ENCODE peak calls at places on chromosome 13, in four cellular contexts. One of them, this sample, is unnamed.

GRCh38 chr13:41565221-41565620 is 107.9 kb downstream of the RGCC start:
- DNase-seq in A549: no peak
- DNase-seq in GM12878: no peak
- DNase-seq in HepG2: peak
- DNase-seq in this sample: no peak

GRCh38 chr13:30388401-30389283 is 33.7 kb upstream of the UBE2L5 start:
- DNase-seq in A549: no peak
- DNase-seq in GM12878: no peak
- DNase-seq in HepG2: no peak
- DNase-seq in this sample: no peak

GRCh38 chr13:26923824-26924605 is 163.4 kb upstream of the GPR12 start:
- DNase-seq in A549: no peak
- DNase-seq in GM12878: no peak
- DNase-seq in HepG2: no peak
- DNase-seq in this sample: no peak

GRCh38 chr13:29756506-29756905 is 93.9 kb downstream of the UBL3 start:
- DNase-seq in A549: no peak
- DNase-seq in GM12878: no peak
- DNase-seq in HepG2: no peak
- DNase-seq in this sample: no peak

GRCh38 chr13:90413548-90413947 is 933.9 kb upstream of the MIR17HG start:
- DNase-seq in A549: no peak
- DNase-seq in GM12878: no peak
- DNase-seq in HepG2: no peak
- DNase-seq in this sample: no peak

GRCh38 chr13:31209172-31209818 is 9.5 kb downstream of the B3GLCT start:
- DNase-seq in A549: no peak
- DNase-seq in GM12878: no peak
- DNase-seq in HepG2: no peak
- DNase-seq in this sample: peak

GRCh38 chr13:26377038-26377437 is 123.1 kb downstream of the CDK8 start:
- DNase-seq in A549: peak
- DNase-seq in GM12878: no peak
- DNase-seq in HepG2: peak
- DNase-seq in this sample: peak

GRCh38 chr13:62678039-62678438 is 1262.4 kb upstream of the PCDH20 start:
- DNase-seq in A549: no peak
- DNase-seq in GM12878: no peak
- DNase-seq in HepG2: no peak
- DNase-seq in this sample: no peak

GRCh38 chr13:79385694-79386093 is 20.4 kb downstream of the RBM26 start:
- DNase-seq in A549: no peak
- DNase-seq in GM12878: peak
- DNase-seq in HepG2: no peak
- DNase-seq in this sample: no peak

GRCh38 chr13:106375085-106375484 is 160.4 kb downstream of the EFNB2 start:
- DNase-seq in A549: no peak
- DNase-seq in GM12878: no peak
- DNase-seq in HepG2: no peak
- DNase-seq in this sample: no peak
- TF ChIP-seq PBX3 in A549: no peak
- TF ChIP-seq PBX3 in GM12878: no peak
- TF ChIP-seq PBX3 in HepG2: no peak
- TF ChIP-seq PBX3 in this sample: no peak

GRCh38 chr13:46679369-46680180 is 117.4 kb downstream of the ESD start:
- DNase-seq in A549: no peak
- DNase-seq in GM12878: peak
- DNase-seq in HepG2: peak
- DNase-seq in this sample: peak
- TF ChIP-seq PBX3 in A549: no peak
- TF ChIP-seq PBX3 in GM12878: no peak
- TF ChIP-seq PBX3 in HepG2: no peak
- TF ChIP-seq PBX3 in this sample: no peak

GRCh38 chr13:72570019-72570418 is 157.4 kb downstream of the MZT1 start:
- DNase-seq in A549: no peak
- DNase-seq in GM12878: no peak
- DNase-seq in HepG2: no peak
- DNase-seq in this sample: no peak

GRCh38 chr13:72567566-72567965 is 159.9 kb downstream of the MZT1 start:
- DNase-seq in A549: no peak
- DNase-seq in GM12878: no peak
- DNase-seq in HepG2: no peak
- DNase-seq in this sample: no peak

GRCh38 chr13:72561791-72562190 is 165.6 kb downstream of the MZT1 start:
- DNase-seq in A549: no peak
- DNase-seq in GM12878: no peak
- DNase-seq in HepG2: no peak
- DNase-seq in this sample: peak

GRCh38 chr13:72562686-72563085 is 164.7 kb downstream of the MZT1 start:
- DNase-seq in A549: no peak
- DNase-seq in GM12878: no peak
- DNase-seq in HepG2: no peak
- DNase-seq in this sample: no peak

GRCh38 chr13:72565893-72566292 is 161.5 kb downstream of the MZT1 start:
- DNase-seq in A549: no peak
- DNase-seq in GM12878: no peak
- DNase-seq in HepG2: peak
- DNase-seq in this sample: peak
- TF ChIP-seq PBX3 in A549: no peak
- TF ChIP-seq PBX3 in GM12878: no peak
- TF ChIP-seq PBX3 in HepG2: no peak
- TF ChIP-seq PBX3 in this sample: no peak

GRCh38 chr13:51715613-51716012 is 88.3 kb downstream of the DHRS12 start:
- DNase-seq in A549: no peak
- DNase-seq in GM12878: no peak
- DNase-seq in HepG2: no peak
- DNase-seq in this sample: no peak

GRCh38 chr13:51717786-51718398 is 86.1 kb downstream of the DHRS12 start:
- DNase-seq in A549: no peak
- DNase-seq in GM12878: no peak
- DNase-seq in HepG2: no peak
- DNase-seq in this sample: no peak

GRCh38 chr13:51713807-51714206 is 90.2 kb downstream of the DHRS12 start:
- DNase-seq in A549: no peak
- DNase-seq in GM12878: no peak
- DNase-seq in HepG2: no peak
- DNase-seq in this sample: no peak

DNA sequence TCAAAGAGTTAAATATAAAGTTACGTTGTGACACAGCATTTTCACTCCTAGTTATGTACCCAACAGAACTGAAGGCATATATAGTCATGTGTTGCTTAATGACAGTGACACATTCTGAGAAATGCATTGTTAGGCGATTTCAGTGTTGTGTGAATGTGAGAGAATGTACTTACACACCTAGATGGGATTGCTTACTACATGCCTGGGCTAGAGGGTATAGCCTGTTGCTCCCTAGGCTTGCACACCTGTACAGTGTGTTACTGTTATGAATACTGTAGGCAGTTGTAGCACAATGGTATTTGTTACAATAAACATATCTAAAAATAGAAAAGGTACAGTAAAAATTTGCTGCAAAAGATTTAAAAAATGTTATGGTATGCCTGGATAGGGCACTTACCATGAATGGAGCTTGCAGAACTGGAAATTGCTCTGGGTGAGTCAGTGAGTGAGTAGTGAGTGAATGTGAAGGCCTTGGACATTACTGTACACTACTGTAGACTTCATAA is 89.2 kb downstream of the DHRS12 start:
- DNase-seq in A549: no peak
- DNase-seq in GM12878: peak
- DNase-seq in HepG2: no peak
- DNase-seq in this sample: no peak
- TF ChIP-seq PBX3 in A549: no peak
- TF ChIP-seq PBX3 in GM12878: no peak
- TF ChIP-seq PBX3 in HepG2: no peak
- TF ChIP-seq PBX3 in this sample: no peak

GRCh38 chr13:94999871-95000270 is 287.5 kb upstream of the SOX21 start:
- DNase-seq in A549: no peak
- DNase-seq in GM12878: no peak
- DNase-seq in HepG2: no peak
- DNase-seq in this sample: no peak

GRCh38 chr13:95005300-95005699 is 293.0 kb upstream of the SOX21 start:
- DNase-seq in A549: no peak
- DNase-seq in GM12878: no peak
- DNase-seq in HepG2: no peak
- DNase-seq in this sample: no peak

GRCh38 chr13:95007322-95007721 is 293.9 kb downstream of the ABCC4 start:
- DNase-seq in A549: no peak
- DNase-seq in GM12878: no peak
- DNase-seq in HepG2: no peak
- DNase-seq in this sample: no peak

GRCh38 chr13:95002126-95002525 is 289.8 kb upstream of the SOX21 start:
- DNase-seq in A549: no peak
- DNase-seq in GM12878: no peak
- DNase-seq in HepG2: peak
- DNase-seq in this sample: no peak

GRCh38 chr13:95002968-95003813 is 290.8 kb upstream of the SOX21 start:
- DNase-seq in A549: no peak
- DNase-seq in GM12878: no peak
- DNase-seq in HepG2: no peak
- DNase-seq in this sample: peak
- TF ChIP-seq PBX3 in A549: no peak
- TF ChIP-seq PBX3 in GM12878: no peak
- TF ChIP-seq PBX3 in HepG2: no peak
- TF ChIP-seq PBX3 in this sample: no peak

DNA sequence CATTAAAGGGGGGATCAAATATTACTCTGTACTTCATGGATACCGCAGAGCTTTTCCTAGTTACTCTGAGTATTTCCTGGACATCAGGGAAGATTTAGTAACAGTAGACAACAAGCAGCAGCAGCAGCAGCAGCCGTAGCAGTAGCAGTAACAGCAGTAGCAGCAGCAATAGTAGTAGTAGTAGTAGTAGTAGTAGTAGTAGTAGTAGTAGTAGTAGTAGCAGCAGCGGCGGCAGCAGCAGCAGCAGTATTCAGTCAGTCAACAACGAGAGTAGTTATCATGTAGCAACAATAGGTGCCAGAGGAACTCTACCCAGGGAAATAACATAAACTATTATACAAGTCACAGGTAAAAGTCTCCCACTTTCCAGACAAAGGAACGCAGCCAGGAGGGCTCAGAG is 1.1 kb upstream of the DOCK9 start:
- DNase-seq in A549: no peak
- DNase-seq in GM12878: no peak
- DNase-seq in HepG2: no peak
- DNase-seq in this sample: no peak
- TF ChIP-seq PBX3 in A549: no peak
- TF ChIP-seq PBX3 in GM12878: no peak
- TF ChIP-seq PBX3 in HepG2: no peak
- TF ChIP-seq PBX3 in this sample: no peak

This sample was measured in SK-N-SH.